ENCODE peak calls at places on chromosomes 3 and 15, in six cellular contexts. F is HCT116, L is GM12878, N is K562, T is upper lobe of left lung, U is HepG2. P is an unnamed sample. For H3K4me1, the result is how much of the 10 kb centered on the place peaks cover.

GRCh38 chr3:160616311-160616710 is 50.9 kb upstream of the KPNA4 start:
- ATAC-seq in F (no peak), L (no peak), N (no peak), T (no peak), U (no peak), P (no peak)

GRCh38 chr15:82021992-82022391 is 23.8 kb downstream of the MEX3B start:
- ATAC-seq in F (no peak), L (no peak), N (peak), T (peak), U (no peak), P (no peak)

GRCh38 chr3:50605901-50606326 is 5.7 kb downstream of the CISH start:
- ATAC-seq in F (no peak), L (no peak), N (no peak), T (no peak), U (no peak), P (no peak)

GRCh38 chr3:1442271-1442670 is 349.4 kb downstream of the CNTN6 start:
- ATAC-seq in F (no peak), L (peak), N (no peak), T (no peak), U (no peak), P (no peak)

GRCh38 chr15:58568157-58568571 is 136.4 kb downstream of the LIPC start:
- ATAC-seq in F (no peak), L (peak), N (peak), T (peak), U (no peak), P (peak)

GRCh38 chr3:111739241-111739952 is 119.7 kb upstream of the PHLDB2 start:
- ATAC-seq in F (peak), L (no peak), N (no peak), T (no peak), U (peak), P (no peak)

GRCh38 chr3:46301122-46301835 is 52.6 kb upstream of the CCR2 start:
- ATAC-seq in F (no peak), L (no peak), N (no peak), T (peak), U (no peak), P (peak)

GRCh38 chr3:187265461-187265955 is 26.0 kb downstream of the MASP1 start:
- ATAC-seq in F (no peak), L (no peak), N (no peak), T (no peak), U (no peak), P (no peak)

GRCh38 chr3:112681822-112682325 is 40.9 kb upstream of the CCDC80 start:
- ATAC-seq in F (no peak), L (no peak), N (no peak), T (no peak), U (no peak), P (no peak)

GRCh38 chr15:90679959-90680358 is 37.2 kb upstream of the BLM start:
- ATAC-seq in F (no peak), L (no peak), N (no peak), T (no peak), U (no peak), P (peak)

GRCh38 chr3:4421121-4421520 is 45.9 kb downstream of the SUMF1 start:
- ATAC-seq in F (no peak), L (peak), N (peak), T (peak), U (no peak), P (no peak)

GRCh38 chr3:168589376-168589775 is 493.7 kb upstream of the GOLIM4 start:
- ATAC-seq in F (no peak), L (peak), N (no peak), T (no peak), U (no peak), P (no peak)

GRCh38 chr3:186125118-186125517 is 16.2 kb upstream of the ETV5 start:
- ATAC-seq in F (no peak), L (no peak), N (no peak), T (no peak), U (no peak), P (no peak)
- H3K4me1 ChIP-seq in F (under half), L (under half), N (under half), T (under half), U (under half), P (under half)

GRCh38 chr3:12557472-12558105 is 702 bp downstream of the MKRN2 start:
- ATAC-seq in F (no peak), L (no peak), N (peak), T (no peak), U (peak), P (no peak)

GRCh38 chr3:12549971-12550760 is 4.9 kb upstream of the MKRN2OS start:
- ATAC-seq in F (no peak), L (no peak), N (no peak), T (no peak), U (no peak), P (no peak)

GRCh38 chr3:12556243-12556722 is 604 bp upstream of the MKRN2 start:
- ATAC-seq in F (peak), L (no peak), N (peak), T (peak), U (peak), P (no peak)

GRCh38 chr3:12556723-12557471 is at the start of gene MKRN2:
- ATAC-seq in F (peak), L (peak), N (peak), T (peak), U (peak), P (peak)

DNA sequence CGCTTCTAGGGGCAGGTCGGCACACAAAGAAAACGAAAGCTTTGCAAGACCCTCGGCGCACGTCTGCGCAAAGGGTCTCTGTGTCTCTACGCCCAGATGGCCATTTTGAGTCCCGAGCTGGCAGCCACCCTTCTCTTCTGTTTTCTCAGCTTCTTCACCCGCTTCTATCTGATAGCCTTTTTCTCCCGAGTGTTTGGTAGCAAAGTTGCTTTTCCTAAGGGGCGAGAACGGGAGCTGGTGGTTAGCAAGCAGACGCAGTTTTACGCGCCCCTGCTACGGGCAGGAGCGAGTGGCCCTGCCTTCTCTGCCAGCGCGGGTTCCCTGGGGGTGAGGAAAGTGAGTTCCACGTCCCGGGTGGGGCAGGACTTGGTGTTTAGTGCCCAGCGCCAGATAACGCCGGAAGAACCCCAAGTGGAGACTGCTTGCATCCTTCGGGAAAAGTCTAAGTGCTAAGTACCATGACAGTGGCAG is 2.9 kb upstream of the MKRN2 start:
- ATAC-seq in F (no peak), L (peak), N (no peak), T (no peak), U (no peak), P (no peak)
- TF ChIP-seq POLR2A in F (no peak), L (peak), N (peak), T (no peak), U (no peak), P (no peak)

GRCh38 chr15:61299060-61299763 is 70.1 kb upstream of the RORA start:
- ATAC-seq in F (no peak), L (no peak), N (no peak), T (peak), U (no peak), P (peak)
- TF ChIP-seq POLR2AphosphoS5 in F (no peak), L (no peak), N (no peak), T (no peak), U (no peak), P (no peak)

DNA sequence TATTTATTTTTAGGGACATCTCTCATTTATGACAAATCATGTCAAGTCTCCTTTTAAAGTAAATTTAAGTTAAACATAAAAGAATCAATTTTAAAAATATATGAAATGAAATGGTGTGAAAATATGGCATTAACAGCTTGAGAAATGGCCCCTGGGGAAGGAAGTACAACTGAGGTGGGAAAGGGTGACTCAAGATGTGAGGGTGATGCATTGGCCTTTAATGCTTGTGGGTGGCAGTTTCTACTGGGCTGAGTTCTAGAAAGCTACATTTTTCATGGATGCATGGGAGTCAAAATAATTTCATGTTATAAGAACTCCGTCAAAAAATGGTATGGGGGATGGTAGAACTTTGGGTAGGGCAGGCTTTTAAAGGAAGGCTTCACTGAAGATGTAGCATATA is 708.8 kb upstream of the CFAP20DC start:
- ATAC-seq in F (no peak), L (no peak), N (no peak), T (no peak), U (no peak), P (no peak)
- H3K4me1 ChIP-seq in F (under half), L (under half), N (under half), T (under half), U (under half), P (under half)

GRCh38 chr3:36945326-36945980 is 599 bp upstream of the TRANK1 start:
- ATAC-seq in F (no peak), L (no peak), N (no peak), T (no peak), U (no peak), P (no peak)

GRCh38 chr3:36943601-36944000 is 1.3 kb downstream of the TRANK1 start:
- ATAC-seq in F (no peak), L (no peak), N (no peak), T (peak), U (no peak), P (peak)

GRCh38 chr3:36942632-36943248 is 2.1 kb downstream of the TRANK1 start:
- ATAC-seq in F (no peak), L (no peak), N (no peak), T (no peak), U (no peak), P (no peak)

GRCh38 chr3:36944012-36944640 is 728 bp downstream of the TRANK1 start:
- ATAC-seq in F (no peak), L (peak), N (no peak), T (peak), U (peak), P (peak)

DNA sequence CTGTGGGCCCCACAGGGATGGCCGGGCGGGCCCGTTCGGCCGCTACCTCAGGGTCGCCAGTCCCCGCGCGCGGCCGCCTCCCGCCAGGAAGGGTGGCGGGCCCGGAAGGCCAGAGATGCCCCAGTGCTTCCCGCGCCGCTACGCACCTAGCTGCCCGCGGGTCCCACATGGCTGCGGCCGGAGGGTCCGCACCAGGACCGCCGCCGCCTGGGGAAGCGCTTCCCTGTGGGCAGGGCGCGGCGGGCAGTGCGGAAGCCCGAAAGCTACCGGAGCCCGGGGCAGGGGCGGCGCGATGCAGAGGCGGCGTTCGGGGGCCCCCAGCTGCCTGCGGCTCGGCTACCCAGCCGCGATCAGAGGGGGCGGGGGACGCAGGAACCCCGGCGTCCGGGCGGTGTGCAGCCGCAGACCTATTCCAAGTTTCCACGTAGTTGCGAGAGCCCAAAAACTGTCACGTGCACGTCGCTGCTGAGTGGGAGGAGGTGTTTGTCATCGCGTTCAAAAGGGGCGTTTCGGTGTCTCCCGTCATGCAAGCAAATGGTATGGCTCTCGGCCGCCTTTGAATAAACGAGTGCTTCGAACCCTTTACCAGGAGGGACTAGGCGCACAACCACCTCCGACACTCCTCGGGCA is at the start of gene TRANK1:
- ATAC-seq in F (no peak), L (peak), N (no peak), T (peak), U (no peak), P (peak)
- TF ChIP-seq POLR2A in F (no peak), L (no peak), N (no peak), T (peak), U (no peak), P (peak)

P was measured in gastroesophageal sphincter.